ENCODE peak calls at places on chromosomes 7 and 10, in four cellular contexts. S is colonic mucosa, J is right cardiac atrium, T is chondrocyte. O is an unnamed sample.

GRCh38 chr7:5452937-5453540 is 29.4 kb upstream of the TNRC18 start:
- DNase-seq in S (no peak), J (peak; percentile 84), T (no peak), O (no peak)

GRCh38 chr10:124417846-124418725 is 637 bp downstream of the OAT start:
- DNase-seq in S (peak; percentile 59), J (peak; percentile 72), T (peak; percentile 93), O (peak; percentile 29)

GRCh38 chr10:60466267-60467201 is 76.9 kb upstream of the ANK3 start:
- DNase-seq in S (no peak), J (no peak), T (no peak), O (no peak)

GRCh38 chr10:14184841-14185500 is 145.8 kb downstream of the FRMD4A start:
- DNase-seq in S (no peak), J (no peak), T (no peak), O (peak; percentile 36)

GRCh38 chr7:35252584-35252983 is 1.3 kb downstream of the TBX20 start:
- DNase-seq in S (no peak), J (no peak), T (no peak), O (no peak)

GRCh38 chr7:74671573-74671972 is 14.1 kb downstream of the GTF2I start:
- DNase-seq in S (no peak), J (no peak), T (no peak), O (no peak)

GRCh38 chr10:129850790-129851189 is 113.3 kb downstream of the EBF3 start:
- DNase-seq in S (no peak), J (no peak), T (no peak), O (no peak)

GRCh38 chr10:13709931-13710690 is 123.3 kb downstream of the PRPF18 start:
- DNase-seq in S (no peak), J (no peak), T (no peak), O (no peak)

GRCh38 chr7:151837285-151838042 is 39.5 kb downstream of the PRKAG2 start:
- DNase-seq in S (no peak), J (no peak), T (no peak), O (no peak)

GRCh38 chr10:79260803-79261740 is 86.2 kb upstream of the PPIF start:
- DNase-seq in S (no peak), J (no peak), T (no peak), O (no peak)

GRCh38 chr7:116212859-116213258 is 2.5 kb downstream of the TES start:
- DNase-seq in S (no peak), J (no peak), T (no peak), O (no peak)

GRCh38 chr7:83824214-83824613 is 175.3 kb upstream of the SEMA3E start:
- DNase-seq in S (no peak), J (no peak), T (no peak), O (no peak)

GRCh38 chr7:47148541-47149207 is 433.2 kb downstream of the TNS3 start:
- DNase-seq in S (no peak), J (no peak), T (no peak), O (no peak)